ENCODE peak calls at places on chromosomes 2 and 18, in five cellular contexts. One of them, this sample, is unnamed.

GRCh38 chr2:54306561-54306960 is 50.5 kb upstream of the TSPYL6 start:
- DNase-seq in A549: no peak
- DNase-seq in Peyer's patch: no peak
- DNase-seq in adrenal gland: no peak
- DNase-seq in stomach: no peak
- DNase-seq in this sample: no peak

GRCh38 chr18:76177160-76177559 is 317.9 kb downstream of the ZNF516 start:
- DNase-seq in A549: no peak
- DNase-seq in Peyer's patch: no peak
- DNase-seq in adrenal gland: no peak
- DNase-seq in stomach: no peak
- DNase-seq in this sample: no peak

GRCh38 chr18:13376841-13377351 is 158.3 kb downstream of the LDLRAD4 start:
- DNase-seq in A549: no peak
- DNase-seq in Peyer's patch: peak; percentile 65
- DNase-seq in adrenal gland: no peak
- DNase-seq in stomach: no peak
- DNase-seq in this sample: no peak

GRCh38 chr2:98882368-98882767 is 53.7 kb downstream of the CRACDL start:
- DNase-seq in A549: no peak
- DNase-seq in Peyer's patch: no peak
- DNase-seq in adrenal gland: no peak
- DNase-seq in stomach: no peak
- DNase-seq in this sample: no peak

GRCh38 chr2:102826904-102827303 is 65.1 kb downstream of the TMEM182 start:
- DNase-seq in A549: no peak
- DNase-seq in Peyer's patch: no peak
- DNase-seq in adrenal gland: peak; percentile 27
- DNase-seq in stomach: peak; percentile 31
- DNase-seq in this sample: no peak

GRCh38 chr2:25274868-25275574 is 66.7 kb downstream of the DNMT3A start:
- DNase-seq in A549: no peak
- DNase-seq in Peyer's patch: no peak
- DNase-seq in adrenal gland: no peak
- DNase-seq in stomach: no peak
- DNase-seq in this sample: no peak

GRCh38 chr2:23488584-23488983 is 103.6 kb downstream of the KLHL29 start:
- DNase-seq in A549: no peak
- DNase-seq in Peyer's patch: no peak
- DNase-seq in adrenal gland: no peak
- DNase-seq in stomach: no peak
- DNase-seq in this sample: no peak

GRCh38 chr2:236403811-236404210 is 139.6 kb upstream of the ASB18 start:
- DNase-seq in A549: no peak
- DNase-seq in Peyer's patch: no peak
- DNase-seq in adrenal gland: no peak
- DNase-seq in stomach: no peak
- DNase-seq in this sample: no peak

GRCh38 chr2:178508646-178509045 is 28.4 kb downstream of the PLEKHA3 start:
- DNase-seq in A549: no peak
- DNase-seq in Peyer's patch: no peak
- DNase-seq in adrenal gland: no peak
- DNase-seq in stomach: no peak
- DNase-seq in this sample: no peak

GRCh38 chr2:29235411-29235810 is 120.2 kb downstream of the CLIP4 start:
- DNase-seq in A549: no peak
- DNase-seq in Peyer's patch: peak; percentile 24
- DNase-seq in adrenal gland: no peak
- DNase-seq in stomach: no peak
- DNase-seq in this sample: no peak

GRCh38 chr2:234071664-234072063 is 21.2 kb downstream of the SPP2 start:
- DNase-seq in A549: no peak
- DNase-seq in Peyer's patch: peak; percentile 58
- DNase-seq in adrenal gland: no peak
- DNase-seq in stomach: no peak
- DNase-seq in this sample: no peak

GRCh38 chr2:172461591-172462392 is 34.4 kb downstream of the ITGA6 start:
- DNase-seq in A549: peak; percentile 56
- DNase-seq in Peyer's patch: peak; percentile 88
- DNase-seq in adrenal gland: peak; percentile 46
- DNase-seq in stomach: peak; percentile 83
- DNase-seq in this sample: peak; percentile 66

GRCh38 chr2:196601430-196602306 is 37.8 kb upstream of the CCDC150 start:
- DNase-seq in A549: peak; percentile 93
- DNase-seq in Peyer's patch: no peak
- DNase-seq in adrenal gland: no peak
- DNase-seq in stomach: peak; percentile 26
- DNase-seq in this sample: peak; percentile 73

GRCh38 chr2:177143444-177143843 is 69.2 kb upstream of the HNRNPA3 start:
- DNase-seq in A549: peak; percentile 55
- DNase-seq in Peyer's patch: no peak
- DNase-seq in adrenal gland: peak; percentile 30
- DNase-seq in stomach: no peak
- DNase-seq in this sample: no peak

GRCh38 chr2:138510319-138510718 is 8.7 kb downstream of the SPOPL start:
- DNase-seq in A549: no peak
- DNase-seq in Peyer's patch: no peak
- DNase-seq in adrenal gland: no peak
- DNase-seq in stomach: no peak
- DNase-seq in this sample: no peak

GRCh38 chr2:239250216-239251071 is 150.4 kb downstream of the HDAC4 start:
- DNase-seq in A549: no peak
- DNase-seq in Peyer's patch: peak; percentile 43
- DNase-seq in adrenal gland: peak; percentile 15
- DNase-seq in stomach: no peak
- DNase-seq in this sample: no peak

GRCh38 chr2:234289789-234290188 is 207.1 kb downstream of the ARL4C start:
- DNase-seq in A549: peak; percentile 63
- DNase-seq in Peyer's patch: peak; percentile 58
- DNase-seq in adrenal gland: no peak
- DNase-seq in stomach: no peak
- DNase-seq in this sample: no peak

GRCh38 chr2:241950878-241951331 is 81.4 kb downstream of the RTP5 start:
- DNase-seq in A549: peak; percentile 68
- DNase-seq in Peyer's patch: peak; percentile 88
- DNase-seq in adrenal gland: peak; percentile 83
- DNase-seq in stomach: peak; percentile 81
- DNase-seq in this sample: peak; percentile 60

GRCh38 chr18:80229342-80229741 is 18.0 kb downstream of the PARD6G start:
- DNase-seq in A549: no peak
- DNase-seq in Peyer's patch: no peak
- DNase-seq in adrenal gland: peak; percentile 19
- DNase-seq in stomach: no peak
- DNase-seq in this sample: no peak

GRCh38 chr2:121567957-121568409 is 37.3 kb downstream of the RNU4ATAC start:
- DNase-seq in A549: no peak
- DNase-seq in Peyer's patch: no peak
- DNase-seq in adrenal gland: no peak
- DNase-seq in stomach: no peak
- DNase-seq in this sample: no peak

GRCh38 chr2:43402002-43402401 is 175.6 kb upstream of the ZFP36L2 start:
- DNase-seq in A549: no peak
- DNase-seq in Peyer's patch: no peak
- DNase-seq in adrenal gland: no peak
- DNase-seq in stomach: no peak
- DNase-seq in this sample: no peak

GRCh38 chr2:107362973-107363372 is 463.7 kb upstream of the RGPD4 start:
- DNase-seq in A549: no peak
- DNase-seq in Peyer's patch: no peak
- DNase-seq in adrenal gland: no peak
- DNase-seq in stomach: no peak
- DNase-seq in this sample: no peak

GRCh38 chr18:62651276-62652031 is 63.9 kb upstream of the PHLPP1 start:
- DNase-seq in A549: no peak
- DNase-seq in Peyer's patch: no peak
- DNase-seq in adrenal gland: no peak
- DNase-seq in stomach: no peak
- DNase-seq in this sample: no peak

GRCh38 chr2:27133195-27133875 is 1.1 kb downstream of the PREB start:
- DNase-seq in A549: no peak
- DNase-seq in Peyer's patch: no peak
- DNase-seq in adrenal gland: peak; percentile 48
- DNase-seq in stomach: no peak
- DNase-seq in this sample: peak; percentile 50

GRCh38 chr2:144914622-144915230 is 394.8 kb upstream of the ZEB2 start:
- DNase-seq in A549: no peak
- DNase-seq in Peyer's patch: no peak
- DNase-seq in adrenal gland: no peak
- DNase-seq in stomach: no peak
- DNase-seq in this sample: no peak

GRCh38 chr2:51424418-51424817 is 392.5 kb upstream of the NRXN1 start:
- DNase-seq in A549: peak; percentile 3
- DNase-seq in Peyer's patch: no peak
- DNase-seq in adrenal gland: no peak
- DNase-seq in stomach: no peak
- DNase-seq in this sample: no peak

GRCh38 chr2:181203916-181204315 is 223.5 kb downstream of the UBE2E3 start:
- DNase-seq in A549: no peak
- DNase-seq in Peyer's patch: no peak
- DNase-seq in adrenal gland: no peak
- DNase-seq in stomach: no peak
- DNase-seq in this sample: no peak

GRCh38 chr2:181198188-181198864 is 217.9 kb downstream of the UBE2E3 start:
- DNase-seq in A549: no peak
- DNase-seq in Peyer's patch: no peak
- DNase-seq in adrenal gland: no peak
- DNase-seq in stomach: no peak
- DNase-seq in this sample: no peak

DNA sequence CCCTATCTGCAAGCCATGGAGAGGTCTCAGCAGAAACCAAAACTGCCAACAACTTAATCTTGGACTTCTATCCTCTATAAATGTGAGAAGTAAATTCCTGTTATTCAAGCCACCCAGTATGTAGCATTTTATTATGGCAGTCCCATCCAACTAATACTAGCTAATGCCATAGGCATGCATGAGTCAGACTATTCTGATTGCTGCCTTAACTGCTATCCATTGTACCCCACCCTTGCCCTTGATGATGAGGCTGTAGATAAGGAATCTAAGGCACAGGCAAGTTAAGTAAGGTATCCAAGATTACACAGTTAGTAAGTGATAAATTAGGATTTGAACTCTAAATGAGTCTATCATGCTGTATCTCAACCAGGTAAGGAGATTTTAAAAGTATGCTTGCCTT is 223.0 kb downstream of the UBE2E3 start:
- DNase-seq in A549: peak; percentile 48
- DNase-seq in Peyer's patch: no peak
- DNase-seq in adrenal gland: no peak
- DNase-seq in stomach: no peak
- DNase-seq in this sample: no peak
- TF ChIP-seq POLR2A in A549: no peak
- TF ChIP-seq POLR2A in Peyer's patch: no peak
- TF ChIP-seq POLR2A in adrenal gland: no peak
- TF ChIP-seq POLR2A in stomach: no peak
- TF ChIP-seq POLR2A in this sample: no peak

DNA sequence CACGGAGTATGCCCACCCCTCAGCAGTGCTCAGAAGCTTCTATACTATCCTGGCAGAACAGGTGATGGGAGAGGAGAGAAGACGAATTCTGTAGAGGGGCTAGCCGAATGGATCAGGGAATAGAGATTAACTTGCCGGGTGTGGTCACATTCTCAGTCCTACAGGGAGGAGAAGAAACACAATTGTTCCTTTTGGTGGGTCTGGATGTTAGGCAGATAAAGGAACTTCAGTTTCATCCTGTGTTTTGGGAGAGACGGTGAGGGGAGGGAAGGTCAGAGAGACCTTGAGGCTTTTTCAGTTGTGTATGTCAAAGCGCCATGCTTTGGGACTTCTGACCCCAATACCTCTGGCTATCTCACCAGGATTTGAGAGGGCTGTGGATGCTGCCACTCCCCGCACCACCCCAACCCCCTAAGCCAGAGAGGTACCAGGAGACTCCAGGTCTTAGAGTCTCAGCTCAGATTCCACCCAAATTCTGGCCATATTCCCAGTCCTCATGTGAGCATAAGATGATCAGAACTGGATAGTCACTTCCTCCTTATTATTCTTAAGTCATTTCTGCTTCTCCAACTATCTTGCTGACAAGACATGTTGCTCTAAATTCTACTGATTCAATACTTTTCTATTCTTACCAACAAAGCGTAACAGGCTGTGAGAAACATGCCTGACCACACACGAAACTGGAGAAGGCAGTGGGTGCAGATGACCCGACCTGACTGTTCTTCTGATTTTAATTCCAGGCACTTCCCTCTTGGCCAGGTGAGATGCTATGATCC is 2.2 kb upstream of the TMEM37 start:
- DNase-seq in A549: no peak
- DNase-seq in Peyer's patch: no peak
- DNase-seq in adrenal gland: no peak
- DNase-seq in stomach: no peak
- DNase-seq in this sample: no peak
- TF ChIP-seq POLR2A in A549: no peak
- TF ChIP-seq POLR2A in Peyer's patch: no peak
- TF ChIP-seq POLR2A in adrenal gland: peak; percentile 16
- TF ChIP-seq POLR2A in stomach: no peak
- TF ChIP-seq POLR2A in this sample: no peak

GRCh38 chr18:55345103-55345950 is 242.7 kb downstream of the TCF4 start:
- DNase-seq in A549: no peak
- DNase-seq in Peyer's patch: no peak
- DNase-seq in adrenal gland: no peak
- DNase-seq in stomach: no peak
- DNase-seq in this sample: no peak
- TF ChIP-seq POLR2A in A549: no peak
- TF ChIP-seq POLR2A in Peyer's patch: no peak
- TF ChIP-seq POLR2A in adrenal gland: no peak
- TF ChIP-seq POLR2A in stomach: no peak
- TF ChIP-seq POLR2A in this sample: no peak

DNA sequence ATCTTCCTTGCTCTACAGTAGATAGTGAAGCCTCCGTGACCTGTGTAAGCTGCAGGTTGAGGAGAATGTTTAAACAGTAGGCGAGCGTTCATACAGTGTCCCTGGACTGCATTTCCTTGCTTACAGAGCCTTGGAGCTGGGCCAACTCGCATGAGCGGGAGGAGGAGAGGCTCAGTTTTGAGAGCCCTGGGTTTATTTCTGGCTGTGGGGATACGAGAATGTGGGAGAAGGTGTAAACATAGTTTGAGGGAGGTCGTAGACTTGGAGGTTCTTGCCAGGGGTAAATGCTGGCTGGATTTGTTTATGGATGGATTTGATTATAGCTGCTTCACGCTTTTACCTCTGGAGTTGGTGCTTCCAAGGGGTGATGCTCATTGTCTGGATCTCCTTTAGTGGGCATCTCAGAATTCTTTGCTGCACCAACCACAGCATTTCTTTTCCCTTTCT is 20.8 kb downstream of the CRIM1 start:
- DNase-seq in A549: peak; percentile 77
- DNase-seq in Peyer's patch: peak; percentile 77
- DNase-seq in adrenal gland: peak; percentile 82
- DNase-seq in stomach: peak; percentile 84
- DNase-seq in this sample: peak; percentile 40
- TF ChIP-seq POLR2A in A549: no peak
- TF ChIP-seq POLR2A in Peyer's patch: no peak
- TF ChIP-seq POLR2A in adrenal gland: no peak
- TF ChIP-seq POLR2A in stomach: no peak
- TF ChIP-seq POLR2A in this sample: no peak

GRCh38 chr18:24138884-24139616 is at the start of gene CABYR:
- DNase-seq in A549: peak; percentile 91
- DNase-seq in Peyer's patch: peak; percentile 85
- DNase-seq in adrenal gland: peak; percentile 81
- DNase-seq in stomach: peak; percentile 65
- DNase-seq in this sample: peak; percentile 33
- TF ChIP-seq POLR2A in A549: peak; percentile 98
- TF ChIP-seq POLR2A in Peyer's patch: no peak
- TF ChIP-seq POLR2A in adrenal gland: peak; percentile 79
- TF ChIP-seq POLR2A in stomach: peak; percentile 18
- TF ChIP-seq POLR2A in this sample: no peak